ENCODE peak calls at places on chromosomes 13 and 19, in five cellular contexts. D, U, W, V and T are unnamed samples.
A peak's percentile ranks its signal among the peaks of the same experiment; 100 is the strongest.

GRCh38 chr19:13262450-13262849 is 112.2 kb downstream of the IER2 start:
- DNase-seq in D (no peak), U (peak; percentile 45), W (no peak), V (peak; percentile 22), T (no peak)

GRCh38 chr13:40269086-40269485 is 397.4 kb downstream of the FOXO1 start:
- DNase-seq in D (no peak), U (no peak), W (no peak), V (no peak), T (no peak)

GRCh38 chr13:43785166-43785680 is 1.5 kb downstream of the ENOX1 start:
- DNase-seq in D (no peak), U (no peak), W (no peak), V (peak; percentile 25), T (no peak)

GRCh38 chr13:85520445-85520844 is 278.8 kb downstream of the SLITRK6 start:
- DNase-seq in D (no peak), U (no peak), W (peak; percentile 50), V (no peak), T (no peak)

GRCh38 chr13:25218011-25218410 is 45.9 kb upstream of the AMER2 start:
- DNase-seq in D (no peak), U (no peak), W (no peak), V (no peak), T (peak; percentile 33)

GRCh38 chr13:44974056-44974798 is 15.0 kb downstream of the NUFIP1 start:
- DNase-seq in D (peak; percentile 35), U (peak; percentile 54), W (no peak), V (no peak), T (no peak)

GRCh38 chr13:73984949-73985691 is 149.1 kb downstream of the KLF12 start:
- DNase-seq in D (peak; percentile 54), U (no peak), W (no peak), V (no peak), T (no peak)

GRCh38 chr19:51441410-51442390 is 16.6 kb downstream of the SIGLEC8 start:
- DNase-seq in D (no peak), U (no peak), W (no peak), V (no peak), T (no peak)

GRCh38 chr19:33520844-33521479 is 629 bp downstream of the PEPD start:
- DNase-seq in D (no peak), U (no peak), W (no peak), V (peak; percentile 16), T (no peak)

GRCh38 chr13:47999973-48000372 is 1.1 kb downstream of the SUCLA2 start:
- DNase-seq in D (no peak), U (no peak), W (no peak), V (no peak), T (no peak)

GRCh38 chr13:96824110-96824509 is 170.2 kb downstream of the OXGR1 start:
- DNase-seq in D (no peak), U (no peak), W (no peak), V (no peak), T (no peak)

GRCh38 chr13:44629465-44630183 is 53.5 kb upstream of the TSC22D1 start:
- DNase-seq in D (no peak), U (no peak), W (no peak), V (no peak), T (no peak)

GRCh38 chr13:112934075-112934474 is 34.9 kb upstream of the MCF2L start:
- DNase-seq in D (no peak), U (no peak), W (no peak), V (no peak), T (no peak)

GRCh38 chr19:49767380-49767779 is 579 bp downstream of the AP2A1 start:
- DNase-seq in D (no peak), U (no peak), W (no peak), V (peak; percentile 59), T (no peak)

DNA sequence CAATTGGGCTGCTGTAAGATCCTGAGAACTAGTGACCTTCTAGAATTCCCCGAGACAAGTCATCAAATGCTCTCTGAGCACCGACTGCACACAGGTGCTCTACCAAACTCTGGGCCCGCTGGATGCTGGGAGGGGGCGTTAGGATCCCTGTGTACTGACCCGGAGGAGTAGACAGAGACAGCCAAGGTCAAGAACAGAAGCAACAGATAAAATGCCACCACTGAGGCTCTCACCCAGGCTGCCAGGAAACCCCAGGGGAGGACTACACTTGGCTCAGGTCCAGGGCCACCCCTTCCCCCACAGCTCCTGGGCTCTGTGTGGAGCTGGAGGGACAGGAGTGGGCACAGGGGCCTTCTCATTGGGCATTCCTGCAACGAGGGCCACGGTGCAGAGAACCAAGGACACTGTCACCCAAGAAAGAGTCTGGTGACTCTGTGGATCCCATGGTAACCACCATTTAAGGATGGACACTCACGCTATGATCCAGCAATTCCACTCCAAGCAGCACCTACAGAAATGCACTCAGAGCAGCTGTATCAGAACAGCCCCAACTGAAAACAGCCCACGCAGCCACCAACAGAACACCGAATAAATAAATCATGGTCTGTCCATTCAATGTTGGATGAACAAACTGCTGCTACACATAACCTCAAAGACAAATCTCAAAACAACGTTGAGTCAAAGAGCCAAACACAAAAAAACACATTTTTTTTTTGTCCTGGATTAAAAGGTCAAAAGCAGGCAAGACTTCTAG is 16.8 kb upstream of the SLC35E1 start:
- DNase-seq in D (no peak), U (no peak), W (no peak), V (no peak), T (no peak)
- H3K27ac ChIP-seq in D (peak overlapping the region; percentile 74), U (no peak overlapping the region), W (no peak overlapping the region), V (no peak overlapping the region), T (no peak overlapping the region)

DNA sequence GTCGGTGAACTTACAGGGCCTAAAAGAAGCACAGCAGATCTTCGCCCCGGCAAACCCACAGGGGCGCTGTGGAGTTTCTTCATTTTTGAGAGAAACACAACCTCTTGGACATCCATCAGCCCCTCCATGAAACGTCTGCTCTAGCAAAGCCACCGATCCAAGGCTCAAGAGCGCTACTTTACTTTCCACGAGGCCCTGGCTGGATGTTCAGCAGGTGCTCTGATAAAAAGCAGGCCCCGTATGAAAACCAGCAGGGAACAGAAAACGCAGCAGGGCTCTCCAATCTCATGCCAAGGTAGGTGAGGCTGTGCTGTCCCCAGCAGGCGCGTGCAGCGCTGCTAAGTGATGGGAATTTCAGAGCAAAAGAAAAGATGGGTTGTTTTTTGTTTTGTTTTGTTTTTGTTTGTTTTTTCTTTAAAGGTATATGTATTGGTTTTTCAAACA is 86.7 kb downstream of the IRS2 start:
- DNase-seq in D (no peak), U (no peak), W (no peak), V (peak; percentile 22), T (no peak)
- TF ChIP-seq CTCF in D (no peak), U (no peak), W (no peak), V (peak; percentile 56), T (no peak)

GRCh38 chr13:69776937-69777336 is 330.7 kb upstream of the ATXN8OS start:
- DNase-seq in D (no peak), U (no peak), W (no peak), V (no peak), T (no peak)
- H3K27ac ChIP-seq in D (no peak overlapping the region), U (no peak overlapping the region), W (no peak overlapping the region), V (no peak overlapping the region), T (no peak overlapping the region)

DNA sequence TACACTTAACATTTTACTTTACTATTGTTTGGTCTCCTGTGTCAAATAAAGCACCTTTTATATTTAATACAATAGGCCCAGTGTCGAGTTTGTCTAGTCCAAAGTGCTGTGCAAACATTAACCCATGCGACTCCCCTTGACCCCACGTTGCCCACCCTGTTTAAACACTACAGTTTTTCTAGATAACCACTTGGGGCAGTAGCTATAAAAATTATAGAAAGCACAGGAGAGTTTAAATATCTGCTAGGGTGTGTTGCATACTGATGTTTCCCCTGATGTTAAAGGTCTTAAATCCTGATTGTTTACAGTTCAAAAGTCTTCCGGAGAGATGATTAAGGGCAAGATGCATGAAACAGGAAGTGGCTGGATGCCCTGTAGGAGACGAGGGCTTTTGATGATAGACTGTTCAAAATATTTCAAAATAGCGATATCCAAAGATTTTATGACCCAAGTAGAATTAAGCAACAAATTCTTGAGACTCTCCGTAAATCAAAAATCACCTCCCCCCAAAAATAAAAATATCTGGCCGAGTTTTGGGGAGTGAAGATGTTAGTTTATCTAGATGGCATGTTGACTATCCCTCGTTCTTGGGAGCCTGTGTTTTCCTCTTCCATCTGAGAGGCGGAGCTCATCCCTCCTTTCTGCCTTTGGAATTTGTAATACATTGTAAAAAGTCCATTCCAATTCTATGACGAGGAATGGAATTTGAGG is 167.1 kb downstream of the FGF9 start:
- DNase-seq in D (no peak), U (no peak), W (no peak), V (no peak), T (no peak)
- TF ChIP-seq CTCF in D (no peak), U (no peak), W (peak; percentile 15), V (no peak), T (no peak)

GRCh38 chr13:37869506-37869755 is 141 bp downstream of the TRPC4 start:
- DNase-seq in D (no peak), U (no peak), W (no peak), V (no peak), T (no peak)
- H3K27ac ChIP-seq in D (peak overlapping the region; percentile 3), U (peak overlapping the region; percentile 85), W (no peak overlapping the region), V (peak overlapping the region; percentile 84), T (peak overlapping the region; percentile 62)